ENCODE peak calls at places on chromosomes 13 and 19, in eight cellular contexts. One of them, this sample, is unnamed.

GRCh38 chr13:48066310-48066989 is 28.5 kb downstream of the MED4 start:
- DNase-seq in heart left ventricle: no peak
- DNase-seq in gastrocnemius medialis: no peak
- DNase-seq in activated CD4-positive, alpha-beta T cell treated with anti-CD3 and anti-CD28 coated beads, Interleukin-2, amount 50 U/mL, for 24 hours: no peak
- DNase-seq in T-cell: no peak
- DNase-seq in HCEC 1CT: no peak
- DNase-seq in stimulated activated naive CD4-positive, alpha-beta T cell: no peak
- DNase-seq in heart right ventricle: no peak
- DNase-seq in this sample: peak

GRCh38 chr13:89748716-89749115 is 1598.8 kb upstream of the MIR17HG start:
- DNase-seq in stimulated activated naive CD4-positive, alpha-beta T cell: no peak
- DNase-seq in activated CD4-positive, alpha-beta T cell treated with anti-CD3 and anti-CD28 coated beads, Interleukin-2, amount 50 U/mL, for 24 hours: no peak
- DNase-seq in heart left ventricle: no peak
- DNase-seq in HCEC 1CT: no peak
- DNase-seq in T-cell: no peak
- DNase-seq in heart right ventricle: no peak
- DNase-seq in gastrocnemius medialis: no peak
- DNase-seq in this sample: no peak

GRCh38 chr13:22030321-22030720 is 359.4 kb downstream of the FGF9 start:
- DNase-seq in activated CD4-positive, alpha-beta T cell treated with anti-CD3 and anti-CD28 coated beads, Interleukin-2, amount 50 U/mL, for 24 hours: no peak
- DNase-seq in gastrocnemius medialis: no peak
- DNase-seq in T-cell: no peak
- DNase-seq in stimulated activated naive CD4-positive, alpha-beta T cell: no peak
- DNase-seq in heart left ventricle: no peak
- DNase-seq in heart right ventricle: no peak
- DNase-seq in HCEC 1CT: no peak
- DNase-seq in this sample: no peak

GRCh38 chr13:51861728-51862300 is at the start of gene CCDC70:
- DNase-seq in gastrocnemius medialis: no peak
- DNase-seq in HCEC 1CT: peak
- DNase-seq in activated CD4-positive, alpha-beta T cell treated with anti-CD3 and anti-CD28 coated beads, Interleukin-2, amount 50 U/mL, for 24 hours: peak
- DNase-seq in stimulated activated naive CD4-positive, alpha-beta T cell: no peak
- DNase-seq in heart right ventricle: no peak
- DNase-seq in heart left ventricle: no peak
- DNase-seq in T-cell: no peak
- DNase-seq in this sample: peak

GRCh38 chr19:34256835-34257558 is 2.6 kb downstream of the GARRE1 start:
- DNase-seq in HCEC 1CT: no peak
- DNase-seq in gastrocnemius medialis: peak
- DNase-seq in activated CD4-positive, alpha-beta T cell treated with anti-CD3 and anti-CD28 coated beads, Interleukin-2, amount 50 U/mL, for 24 hours: no peak
- DNase-seq in stimulated activated naive CD4-positive, alpha-beta T cell: no peak
- DNase-seq in heart left ventricle: no peak
- DNase-seq in heart right ventricle: no peak
- DNase-seq in T-cell: no peak
- DNase-seq in this sample: no peak

GRCh38 chr19:46624958-46625661 is at the start of gene PTGIR:
- DNase-seq in gastrocnemius medialis: peak
- DNase-seq in stimulated activated naive CD4-positive, alpha-beta T cell: peak
- DNase-seq in heart right ventricle: peak
- DNase-seq in activated CD4-positive, alpha-beta T cell treated with anti-CD3 and anti-CD28 coated beads, Interleukin-2, amount 50 U/mL, for 24 hours: no peak
- DNase-seq in heart left ventricle: peak
- DNase-seq in HCEC 1CT: peak
- DNase-seq in T-cell: no peak
- DNase-seq in this sample: peak

GRCh38 chr13:44575741-44576395 is at the start of gene TSC22D1:
- DNase-seq in heart right ventricle: peak
- DNase-seq in HCEC 1CT: peak
- DNase-seq in gastrocnemius medialis: no peak
- DNase-seq in T-cell: peak
- DNase-seq in stimulated activated naive CD4-positive, alpha-beta T cell: peak
- DNase-seq in heart left ventricle: peak
- DNase-seq in activated CD4-positive, alpha-beta T cell treated with anti-CD3 and anti-CD28 coated beads, Interleukin-2, amount 50 U/mL, for 24 hours: peak
- DNase-seq in this sample: peak

GRCh38 chr13:41458939-41459753 is 1.8 kb downstream of the RGCC start:
- DNase-seq in HCEC 1CT: peak
- DNase-seq in heart right ventricle: peak
- DNase-seq in activated CD4-positive, alpha-beta T cell treated with anti-CD3 and anti-CD28 coated beads, Interleukin-2, amount 50 U/mL, for 24 hours: peak
- DNase-seq in heart left ventricle: no peak
- DNase-seq in stimulated activated naive CD4-positive, alpha-beta T cell: peak
- DNase-seq in gastrocnemius medialis: peak
- DNase-seq in T-cell: peak
- DNase-seq in this sample: peak

GRCh38 chr19:32650671-32651070 is 24.3 kb downstream of the ANKRD27 start:
- DNase-seq in activated CD4-positive, alpha-beta T cell treated with anti-CD3 and anti-CD28 coated beads, Interleukin-2, amount 50 U/mL, for 24 hours: no peak
- DNase-seq in stimulated activated naive CD4-positive, alpha-beta T cell: no peak
- DNase-seq in heart left ventricle: no peak
- DNase-seq in gastrocnemius medialis: peak
- DNase-seq in T-cell: no peak
- DNase-seq in HCEC 1CT: no peak
- DNase-seq in heart right ventricle: no peak
- DNase-seq in this sample: no peak